ENCODE peak calls at places on chromosome 17, in five cellular contexts. Y is neuronal stem cell, A is IMR-90, D is H1, Q is trophoblast cell. U is an unnamed sample.

GRCh38 chr17:14058051-14058450 is 11.3 kb upstream of the COX10 start:
- DNase-seq in Y (no peak), A (peak), D (no peak), Q (no peak), U (no peak)

GRCh38 chr17:77090476-77090875 is 50.3 kb upstream of the SEC14L1 start:
- DNase-seq in Y (no peak), A (no peak), D (no peak), Q (no peak), U (no peak)

GRCh38 chr17:70859829-70860228 is 690.5 kb downstream of the KCNJ2 start:
- DNase-seq in Y (no peak), A (peak), D (no peak), Q (no peak), U (no peak)

GRCh38 chr17:55795098-55795497 is 44.2 kb downstream of the PCTP start:
- DNase-seq in Y (no peak), A (no peak), D (no peak), Q (no peak), U (no peak)

GRCh38 chr17:16342979-16343378 is 10.3 kb downstream of the CENPV start:
- DNase-seq in Y (no peak), A (peak), D (no peak), Q (no peak), U (peak)

GRCh38 chr17:48442819-48443218 is 12.8 kb upstream of the SKAP1 start:
- DNase-seq in Y (no peak), A (no peak), D (no peak), Q (no peak), U (no peak)

GRCh38 chr17:71432378-71433315 is 688.2 kb upstream of the SOX9 start:
- DNase-seq in Y (no peak), A (peak), D (no peak), Q (no peak), U (no peak)

GRCh38 chr17:48624544-48625501 is 1.3 kb downstream of the HOXB9 start:
- DNase-seq in Y (no peak), A (no peak), D (no peak), Q (no peak), U (peak)

GRCh38 chr17:19369107-19369778 is 6.7 kb upstream of the B9D1 start:
- DNase-seq in Y (no peak), A (no peak), D (no peak), Q (no peak), U (no peak)

GRCh38 chr17:17669081-17669850 is 12.0 kb upstream of the RAI1 start:
- DNase-seq in Y (no peak), A (peak), D (no peak), Q (no peak), U (no peak)

GRCh38 chr17:66123163-66123562 is 68.8 kb downstream of the CEP112 start:
- DNase-seq in Y (no peak), A (peak), D (no peak), Q (no peak), U (peak)

GRCh38 chr17:62895650-62896301 is 70.3 kb upstream of the TANC2 start:
- DNase-seq in Y (no peak), A (peak), D (no peak), Q (peak), U (peak)

GRCh38 chr17:49825645-49826044 is 22.2 kb downstream of the TAC4 start:
- DNase-seq in Y (no peak), A (peak), D (no peak), Q (no peak), U (peak)

GRCh38 chr17:32241521-32242094 is 24.0 kb upstream of the RHBDL3 start:
- DNase-seq in Y (no peak), A (no peak), D (no peak), Q (no peak), U (no peak)

GRCh38 chr17:47730681-47731080 is 2.4 kb upstream of the TBX21 start:
- DNase-seq in Y (no peak), A (no peak), D (no peak), Q (no peak), U (no peak)

GRCh38 chr17:47714773-47715396 is 18.2 kb upstream of the TBX21 start:
- DNase-seq in Y (no peak), A (no peak), D (no peak), Q (no peak), U (no peak)

GRCh38 chr17:36592316-36592710 is 634 bp downstream of the DHRS11 start:
- DNase-seq in Y (peak), A (no peak), D (no peak), Q (no peak), U (no peak)

GRCh38 chr17:18203308-18203707 is 19.7 kb downstream of the ALKBH5 start:
- DNase-seq in Y (no peak), A (no peak), D (no peak), Q (peak), U (no peak)

GRCh38 chr17:61483778-61484116 is 31.5 kb downstream of the TBX4 start:
- DNase-seq in Y (no peak), A (no peak), D (no peak), Q (no peak), U (no peak)

GRCh38 chr17:22278302-22279275 is 586.3 kb downstream of the KCNJ18 start:
- DNase-seq in Y (no peak), A (no peak), D (no peak), Q (no peak), U (no peak)

GRCh38 chr17:39400547-39401411 is 647 bp downstream of the FBXL20 start:
- DNase-seq in Y (no peak), A (no peak), D (no peak), Q (no peak), U (peak)

GRCh38 chr17:39144414-39144813 is 7.0 kb downstream of the PLXDC1 start:
- DNase-seq in Y (no peak), A (peak), D (no peak), Q (no peak), U (peak)

GRCh38 chr17:47719411-47720152 is 13.5 kb upstream of the TBX21 start:
- DNase-seq in Y (no peak), A (peak), D (no peak), Q (no peak), U (peak)

GRCh38 chr17:45648642-45649041 is 135.5 kb upstream of the CRHR1 start:
- DNase-seq in Y (no peak), A (no peak), D (no peak), Q (no peak), U (no peak)

GRCh38 chr17:66355510-66355909 is 53.1 kb downstream of the PRKCA start:
- DNase-seq in Y (no peak), A (peak), D (no peak), Q (no peak), U (no peak)

GRCh38 chr17:42273474-42274272 is 2.5 kb downstream of the STAT5B start:
- DNase-seq in Y (no peak), A (no peak), D (no peak), Q (no peak), U (no peak)

GRCh38 chr17:21296097-21297025 is 11.8 kb downstream of the MAP2K3 start:
- DNase-seq in Y (no peak), A (peak), D (no peak), Q (peak), U (no peak)

GRCh38 chr17:6800422-6801027 is 24.5 kb downstream of the FBXO39 start:
- DNase-seq in Y (no peak), A (peak), D (no peak), Q (no peak), U (no peak)

GRCh38 chr17:48037036-48037881 is at the start of gene COPZ2:
- DNase-seq in Y (no peak), A (peak), D (no peak), Q (no peak), U (peak)

GRCh38 chr17:57927048-57927723 is 28.0 kb downstream of the CUEDC1 start:
- DNase-seq in Y (peak), A (peak), D (no peak), Q (no peak), U (no peak)
- H2AK5ac ChIP-seq in Y (no peak), A (peak), D (no peak), Q (no peak), U (peak)

GRCh38 chr17:73743802-73744201 is 99.6 kb upstream of the SDK2 start:
- DNase-seq in Y (no peak), A (no peak), D (no peak), Q (no peak), U (no peak)

GRCh38 chr17:73740370-73740769 is 96.1 kb upstream of the SDK2 start:
- DNase-seq in Y (no peak), A (no peak), D (no peak), Q (no peak), U (no peak)

GRCh38 chr17:73733527-73733926 is 89.3 kb upstream of the SDK2 start:
- DNase-seq in Y (no peak), A (no peak), D (no peak), Q (no peak), U (no peak)

GRCh38 chr17:73742915-73743314 is 98.7 kb upstream of the SDK2 start:
- DNase-seq in Y (no peak), A (no peak), D (no peak), Q (no peak), U (no peak)

GRCh38 chr17:73738751-73739575 is 94.7 kb upstream of the SDK2 start:
- DNase-seq in Y (no peak), A (no peak), D (no peak), Q (peak), U (no peak)
- H3K4me3 ChIP-seq in Y (no peak), A (no peak), D (no peak), Q (no peak), U (no peak)

DNA sequence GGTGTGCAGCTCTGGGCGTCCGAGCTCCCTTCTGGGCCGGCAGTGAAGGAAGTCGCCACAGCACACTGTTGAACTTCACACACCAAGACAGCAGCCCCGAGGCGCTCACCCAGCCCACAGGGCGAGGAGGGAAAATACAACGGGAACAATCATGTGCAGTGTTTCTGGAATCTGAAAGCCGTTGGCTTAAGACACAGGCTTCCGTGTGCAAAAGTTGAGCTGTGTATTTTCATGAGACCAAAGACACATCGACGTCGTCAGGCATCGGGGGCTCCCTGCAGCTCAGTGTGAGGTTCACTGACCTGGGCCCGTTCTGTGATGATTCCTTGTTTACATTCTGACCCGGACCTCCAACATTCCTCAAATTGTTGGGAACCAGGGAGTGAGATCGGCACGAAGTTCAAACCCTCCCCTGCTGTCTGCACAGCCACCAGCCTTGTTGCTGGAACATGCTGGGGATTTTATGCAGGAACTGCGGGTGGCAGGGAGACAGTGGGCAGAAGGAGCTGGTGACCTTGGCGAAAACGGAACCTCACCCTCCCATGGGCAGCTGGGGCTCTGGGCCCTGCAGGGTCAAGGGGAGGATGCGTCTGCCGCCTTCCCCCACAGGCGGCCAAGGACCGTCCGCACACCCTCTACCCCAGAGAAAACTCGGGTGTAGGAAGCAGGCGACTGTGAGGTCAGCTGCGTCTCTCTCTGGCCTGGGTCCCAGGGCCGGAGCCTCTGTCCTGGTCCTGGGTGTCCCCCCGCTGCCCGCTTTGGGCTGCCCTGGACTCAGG is 72.2 kb downstream of the METRNL start:
- DNase-seq in Y (no peak), A (peak), D (no peak), Q (peak), U (peak)
- H2AFZ ChIP-seq in Y (peak), A (peak), D (no peak), Q (no peak), U (no peak)

DNA sequence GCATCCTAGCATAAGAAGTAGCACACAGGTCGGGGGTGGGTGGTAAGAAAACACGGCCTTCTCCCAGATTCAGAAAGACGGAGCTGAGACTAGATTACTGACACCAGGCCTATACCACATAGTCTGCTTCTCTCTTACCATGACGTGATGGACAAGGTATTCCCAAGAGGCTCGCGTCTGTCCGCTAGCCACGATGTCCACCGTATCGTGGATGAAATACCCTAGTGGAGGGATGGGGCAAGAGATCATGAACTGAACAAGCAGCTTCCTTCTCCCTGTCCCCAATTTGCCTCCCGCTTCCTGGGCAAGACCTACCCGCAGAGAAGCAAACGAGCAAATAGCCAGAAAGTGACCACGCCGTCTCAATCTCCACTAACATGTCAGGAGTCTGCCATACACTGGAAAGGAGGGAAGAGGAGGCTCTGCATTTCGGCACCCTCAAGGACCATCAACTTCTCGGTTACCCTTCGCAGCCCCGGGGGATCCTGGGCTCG is 820 bp downstream of the TLCD1 start:
- DNase-seq in Y (no peak), A (peak), D (no peak), Q (peak), U (peak)
- H2AK5ac ChIP-seq in Y (peak), A (peak), D (peak), Q (peak), U (peak)

GRCh38 chr17:5184284-5184683 is 7.4 kb downstream of the ZNF594 start:
- DNase-seq in Y (no peak), A (no peak), D (no peak), Q (no peak), U (no peak)
- H3K4me3 ChIP-seq in Y (no peak), A (no peak), D (no peak), Q (no peak), U (peak)

DNA sequence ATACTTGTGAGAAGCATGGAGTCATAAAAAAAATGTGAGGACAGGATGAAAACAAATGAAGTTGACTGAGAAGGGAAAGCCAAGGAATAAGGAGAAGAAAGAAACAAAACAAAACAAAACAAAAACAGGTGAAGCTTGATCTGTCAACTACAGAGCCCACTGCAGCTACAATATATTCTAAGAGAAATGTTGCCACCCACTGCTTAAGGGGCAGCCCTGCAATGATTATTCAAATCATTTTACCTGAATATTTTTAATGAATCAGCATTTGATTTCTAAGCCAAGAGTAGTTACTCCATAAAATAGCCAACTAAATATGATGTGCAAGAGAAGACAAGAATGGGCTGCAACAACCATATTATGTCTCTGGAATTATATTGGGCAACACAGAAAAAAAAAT is 252.0 kb upstream of the KIF2B start:
- DNase-seq in Y (no peak), A (no peak), D (no peak), Q (no peak), U (peak)
- H2AFZ ChIP-seq in Y (no peak), A (no peak), D (no peak), Q (no peak), U (no peak)

GRCh38 chr17:29037739-29038465 is 5.0 kb upstream of the PIPOX start:
- DNase-seq in Y (no peak), A (no peak), D (no peak), Q (no peak), U (no peak)
- H2AK5ac ChIP-seq in Y (no peak), A (no peak), D (peak), Q (no peak), U (no peak)

DNA sequence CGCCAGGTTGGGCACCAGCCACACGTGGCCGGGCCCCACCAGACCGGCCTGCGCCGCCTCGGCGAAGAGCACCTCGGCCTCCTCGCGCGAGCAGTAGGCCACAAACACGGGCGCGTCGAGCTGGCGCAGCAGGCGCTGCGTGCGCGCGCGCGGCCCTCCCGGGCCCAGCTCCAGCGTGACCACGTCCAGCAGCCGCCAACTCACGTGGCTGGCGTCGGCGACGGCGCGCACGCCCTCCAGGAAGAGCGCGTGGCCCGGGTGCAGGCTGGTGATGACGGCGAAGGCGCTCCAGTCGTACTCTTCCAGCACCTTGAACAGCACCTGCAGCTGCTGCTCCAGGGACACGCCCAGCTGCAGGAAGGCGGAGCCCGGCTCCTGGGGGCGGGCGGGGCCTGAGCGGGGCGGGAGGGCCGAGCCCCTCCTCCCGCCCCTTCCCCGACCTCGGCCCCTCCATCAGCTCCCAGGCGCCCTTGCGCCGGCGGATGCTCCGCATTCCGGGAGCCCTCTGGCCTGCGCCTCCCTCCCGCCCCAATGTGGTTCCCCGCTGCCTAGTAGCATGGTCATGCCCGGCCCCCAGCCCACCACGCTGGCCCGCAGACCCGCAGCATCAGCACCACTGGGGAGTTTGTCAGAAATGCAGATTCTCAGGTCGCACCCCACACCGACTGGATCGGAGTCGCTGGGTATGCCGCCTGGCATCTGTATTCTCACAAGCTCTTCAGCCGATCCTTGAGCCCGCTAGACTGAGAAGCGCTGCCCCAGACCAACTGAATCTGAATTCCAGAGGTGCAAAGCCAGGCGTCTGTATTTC is 7.2 kb downstream of the GRIN2C start:
- DNase-seq in Y (peak), A (no peak), D (peak), Q (no peak), U (no peak)
- H3K4me3 ChIP-seq in Y (peak), A (no peak), D (peak), Q (peak), U (no peak)

GRCh38 chr17:3666516-3666915 is 1.9 kb downstream of the TAX1BP3 start:
- DNase-seq in Y (no peak), A (no peak), D (no peak), Q (no peak), U (no peak)

GRCh38 chr17:3667366-3668278 is 756 bp downstream of the TAX1BP3 start:
- DNase-seq in Y (no peak), A (peak), D (no peak), Q (peak), U (peak)

GRCh38 chr17:3669548-3669947 is 936 bp downstream of the EMC6 start:
- DNase-seq in Y (no peak), A (no peak), D (no peak), Q (no peak), U (no peak)

GRCh38 chr17:3669085-3669347 is 404 bp downstream of the EMC6 start:
- DNase-seq in Y (no peak), A (no peak), D (no peak), Q (no peak), U (no peak)

GRCh38 chr17:3668279-3669084 is at the start of the genes EMC6 and TAX1BP3:
- DNase-seq in Y (peak), A (peak), D (peak), Q (peak), U (peak)
- H2AFZ ChIP-seq in Y (peak), A (peak), D (no peak), Q (peak), U (peak)

DNA sequence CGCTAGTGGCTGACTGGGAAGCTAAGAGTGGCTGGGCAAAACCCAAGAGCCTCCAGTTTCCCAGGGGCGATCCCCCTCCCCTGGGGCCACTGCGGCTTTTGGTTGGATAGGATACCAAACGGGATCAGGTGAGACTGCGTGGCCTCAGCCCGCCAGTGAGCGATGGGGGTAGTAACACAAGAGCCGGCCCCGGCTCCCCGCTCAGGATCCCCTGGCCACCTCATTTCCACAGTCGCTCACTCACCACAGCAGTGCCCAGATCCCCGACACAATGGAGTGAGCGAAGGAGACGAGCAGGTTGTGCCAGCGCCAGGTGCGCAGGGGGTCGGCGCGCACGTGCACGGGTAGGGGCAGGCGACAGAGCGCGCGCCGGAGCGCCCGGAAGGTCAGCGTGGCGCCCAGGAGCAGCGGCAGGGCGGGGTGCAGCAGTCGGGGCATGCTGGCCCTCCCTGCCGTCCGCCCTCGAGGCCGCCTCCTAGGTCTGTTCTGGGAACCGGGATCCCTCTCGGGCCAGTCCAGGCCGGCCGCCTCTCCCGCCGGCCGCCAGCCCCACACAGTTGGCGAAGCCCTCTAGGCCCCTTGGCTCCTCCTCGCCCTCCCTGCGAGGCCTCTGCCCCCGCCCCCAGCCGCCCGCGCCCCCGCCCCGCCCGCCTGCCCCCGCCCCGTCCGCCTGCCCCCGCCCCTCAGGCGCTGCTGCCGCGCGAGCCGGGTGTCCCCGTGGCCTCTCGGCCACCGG is at the start of gene TLCD1:
- DNase-seq in Y (peak), A (peak), D (no peak), Q (peak), U (peak)
- H2AK5ac ChIP-seq in Y (peak), A (peak), D (peak), Q (peak), U (peak)

U was measured in mesenchymal stem cell.